ENCODE peak calls at places on chromosomes 4 and X, in ten cellular contexts. One of them, this sample, is unnamed.

GRCh38 chrX:136789856-136790255 is 9.1 kb upstream of the ARHGEF6 start:
- DNase-seq in stomach: no peak
- DNase-seq in LNCaP clone FGC: no peak
- DNase-seq in CD8-positive, alpha-beta T cell: no peak
- DNase-seq in Peyer's patch: no peak
- DNase-seq in astrocyte of the spinal cord: no peak
- DNase-seq in HL-60: no peak
- DNase-seq in kidney epithelial cell: no peak
- DNase-seq in DND-41: no peak
- DNase-seq in body of pancreas: no peak
- DNase-seq in this sample: no peak

GRCh38 chr4:165184220-165184619 is 23.1 kb upstream of the KLHL2 start:
- DNase-seq in stomach: no peak
- DNase-seq in LNCaP clone FGC: no peak
- DNase-seq in CD8-positive, alpha-beta T cell: no peak
- DNase-seq in Peyer's patch: no peak
- DNase-seq in astrocyte of the spinal cord: no peak
- DNase-seq in HL-60: no peak
- DNase-seq in kidney epithelial cell: no peak
- DNase-seq in DND-41: no peak
- DNase-seq in body of pancreas: no peak
- DNase-seq in this sample: no peak

GRCh38 chr4:1001561-1002130 is 8.4 kb upstream of the SLC26A1 start:
- DNase-seq in stomach: no peak
- DNase-seq in LNCaP clone FGC: no peak
- DNase-seq in CD8-positive, alpha-beta T cell: no peak
- DNase-seq in Peyer's patch: no peak
- DNase-seq in astrocyte of the spinal cord: no peak
- DNase-seq in HL-60: no peak
- DNase-seq in kidney epithelial cell: no peak
- DNase-seq in DND-41: no peak
- DNase-seq in body of pancreas: no peak
- DNase-seq in this sample: no peak

GRCh38 chrX:1134976-1135375 is 77.5 kb downstream of the CRLF2 start:
- DNase-seq in stomach: no peak
- DNase-seq in LNCaP clone FGC: no peak
- DNase-seq in CD8-positive, alpha-beta T cell: no peak
- DNase-seq in Peyer's patch: no peak
- DNase-seq in astrocyte of the spinal cord: no peak
- DNase-seq in HL-60: no peak
- DNase-seq in kidney epithelial cell: no peak
- DNase-seq in DND-41: no peak
- DNase-seq in body of pancreas: no peak
- DNase-seq in this sample: no peak

GRCh38 chrX:20267924-20268701 is 1.4 kb upstream of the RPS6KA3 start:
- DNase-seq in stomach: peak; percentile 59
- DNase-seq in LNCaP clone FGC: no peak
- DNase-seq in CD8-positive, alpha-beta T cell: peak; percentile 54
- DNase-seq in Peyer's patch: peak; percentile 64
- DNase-seq in astrocyte of the spinal cord: peak; percentile 25
- DNase-seq in HL-60: no peak
- DNase-seq in kidney epithelial cell: no peak
- DNase-seq in DND-41: peak; percentile 4
- DNase-seq in body of pancreas: peak; percentile 70
- DNase-seq in this sample: no peak

GRCh38 chr4:88017516-88018302 is 10.3 kb downstream of the PKD2 start:
- DNase-seq in stomach: no peak
- DNase-seq in LNCaP clone FGC: no peak
- DNase-seq in CD8-positive, alpha-beta T cell: no peak
- DNase-seq in Peyer's patch: no peak
- DNase-seq in astrocyte of the spinal cord: peak; percentile 93
- DNase-seq in HL-60: no peak
- DNase-seq in kidney epithelial cell: peak; percentile 83
- DNase-seq in DND-41: no peak
- DNase-seq in body of pancreas: no peak
- DNase-seq in this sample: peak; percentile 88

GRCh38 chr4:95732061-95732460 is 107.8 kb upstream of the PDHA2 start:
- DNase-seq in stomach: no peak
- DNase-seq in LNCaP clone FGC: no peak
- DNase-seq in CD8-positive, alpha-beta T cell: no peak
- DNase-seq in Peyer's patch: no peak
- DNase-seq in astrocyte of the spinal cord: peak; percentile 55
- DNase-seq in HL-60: no peak
- DNase-seq in kidney epithelial cell: peak; percentile 92
- DNase-seq in DND-41: no peak
- DNase-seq in body of pancreas: no peak
- DNase-seq in this sample: no peak

GRCh38 chrX:69546417-69546816 is 42.3 kb downstream of the NALF2 start:
- DNase-seq in stomach: no peak
- DNase-seq in LNCaP clone FGC: no peak
- DNase-seq in CD8-positive, alpha-beta T cell: no peak
- DNase-seq in Peyer's patch: no peak
- DNase-seq in astrocyte of the spinal cord: no peak
- DNase-seq in HL-60: no peak
- DNase-seq in kidney epithelial cell: no peak
- DNase-seq in DND-41: no peak
- DNase-seq in body of pancreas: peak; percentile 49
- DNase-seq in this sample: no peak

GRCh38 chr4:185577592-185577940 is 42.3 kb upstream of the PDLIM3 start:
- DNase-seq in stomach: no peak
- DNase-seq in LNCaP clone FGC: no peak
- DNase-seq in CD8-positive, alpha-beta T cell: no peak
- DNase-seq in Peyer's patch: no peak
- DNase-seq in astrocyte of the spinal cord: no peak
- DNase-seq in HL-60: no peak
- DNase-seq in kidney epithelial cell: no peak
- DNase-seq in DND-41: no peak
- DNase-seq in body of pancreas: no peak
- DNase-seq in this sample: no peak

GRCh38 chr4:13268165-13268564 is 216.0 kb downstream of the RAB28 start:
- DNase-seq in stomach: no peak
- DNase-seq in LNCaP clone FGC: no peak
- DNase-seq in CD8-positive, alpha-beta T cell: no peak
- DNase-seq in Peyer's patch: no peak
- DNase-seq in astrocyte of the spinal cord: no peak
- DNase-seq in HL-60: no peak
- DNase-seq in kidney epithelial cell: no peak
- DNase-seq in DND-41: no peak
- DNase-seq in body of pancreas: no peak
- DNase-seq in this sample: no peak

GRCh38 chr4:108926058-108926457 is 163.2 kb upstream of the ETNPPL start:
- DNase-seq in stomach: no peak
- DNase-seq in LNCaP clone FGC: no peak
- DNase-seq in CD8-positive, alpha-beta T cell: no peak
- DNase-seq in Peyer's patch: no peak
- DNase-seq in astrocyte of the spinal cord: no peak
- DNase-seq in HL-60: no peak
- DNase-seq in kidney epithelial cell: no peak
- DNase-seq in DND-41: no peak
- DNase-seq in body of pancreas: no peak
- DNase-seq in this sample: no peak

GRCh38 chr4:69957209-69957608 is 8.3 kb downstream of the CSN2 start:
- DNase-seq in stomach: no peak
- DNase-seq in LNCaP clone FGC: no peak
- DNase-seq in CD8-positive, alpha-beta T cell: no peak
- DNase-seq in Peyer's patch: no peak
- DNase-seq in astrocyte of the spinal cord: no peak
- DNase-seq in HL-60: no peak
- DNase-seq in kidney epithelial cell: no peak
- DNase-seq in DND-41: no peak
- DNase-seq in body of pancreas: no peak
- DNase-seq in this sample: no peak

GRCh38 chrX:41449615-41450014 is 2.5 kb downstream of the NYX start:
- DNase-seq in stomach: no peak
- DNase-seq in LNCaP clone FGC: no peak
- DNase-seq in CD8-positive, alpha-beta T cell: no peak
- DNase-seq in Peyer's patch: no peak
- DNase-seq in astrocyte of the spinal cord: peak; percentile 16
- DNase-seq in HL-60: peak; percentile 46
- DNase-seq in kidney epithelial cell: peak; percentile 9
- DNase-seq in DND-41: no peak
- DNase-seq in body of pancreas: no peak
- DNase-seq in this sample: no peak

GRCh38 chr4:139665690-139666529 is at the start of gene MGST2:
- DNase-seq in stomach: peak; percentile 86
- DNase-seq in LNCaP clone FGC: peak; percentile 66
- DNase-seq in CD8-positive, alpha-beta T cell: peak; percentile 58
- DNase-seq in Peyer's patch: peak; percentile 93
- DNase-seq in astrocyte of the spinal cord: peak; percentile 63
- DNase-seq in HL-60: peak; percentile 84
- DNase-seq in kidney epithelial cell: peak; percentile 41
- DNase-seq in DND-41: peak; percentile 59
- DNase-seq in body of pancreas: peak; percentile 84
- DNase-seq in this sample: no peak

GRCh38 chrX:100643943-100644587 is at the start of gene SRPX2:
- DNase-seq in stomach: no peak
- DNase-seq in LNCaP clone FGC: no peak
- DNase-seq in CD8-positive, alpha-beta T cell: no peak
- DNase-seq in Peyer's patch: peak; percentile 64
- DNase-seq in astrocyte of the spinal cord: peak; percentile 89
- DNase-seq in HL-60: no peak
- DNase-seq in kidney epithelial cell: peak; percentile 62
- DNase-seq in DND-41: no peak
- DNase-seq in body of pancreas: peak; percentile 17
- DNase-seq in this sample: peak; percentile 73

DNA sequence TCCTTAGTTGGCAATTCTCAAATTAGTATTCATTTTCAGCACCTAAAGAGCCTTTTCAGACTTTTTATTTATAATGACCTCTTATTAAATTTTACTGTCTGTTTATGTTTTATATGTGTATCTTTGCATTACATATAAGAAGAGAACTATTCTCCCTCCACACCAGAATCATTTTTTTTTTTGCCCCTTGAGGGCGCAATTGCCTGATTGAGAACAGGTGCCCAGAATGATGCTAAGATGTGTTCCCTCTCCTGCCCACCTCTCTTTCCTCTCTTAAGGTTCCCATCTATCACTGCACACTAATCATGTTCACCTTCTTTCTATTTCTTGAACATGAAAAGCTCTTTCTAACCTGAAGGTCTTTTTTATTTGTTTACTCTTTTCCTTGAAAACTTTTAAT is 44.2 kb upstream of the ADAM29 start:
- DNase-seq in stomach: no peak
- DNase-seq in LNCaP clone FGC: no peak
- DNase-seq in CD8-positive, alpha-beta T cell: no peak
- DNase-seq in Peyer's patch: no peak
- DNase-seq in astrocyte of the spinal cord: peak; percentile 20
- DNase-seq in HL-60: no peak
- DNase-seq in kidney epithelial cell: no peak
- DNase-seq in DND-41: peak; percentile 32
- DNase-seq in body of pancreas: no peak
- DNase-seq in this sample: no peak
- TF ChIP-seq CTCF in stomach: no peak
- TF ChIP-seq CTCF in LNCaP clone FGC: peak; percentile 23
- TF ChIP-seq CTCF in CD8-positive, alpha-beta T cell: no peak
- TF ChIP-seq CTCF in Peyer's patch: peak; percentile 23
- TF ChIP-seq CTCF in astrocyte of the spinal cord: peak; percentile 27
- TF ChIP-seq CTCF in HL-60: no peak
- TF ChIP-seq CTCF in kidney epithelial cell: peak; percentile 20
- TF ChIP-seq CTCF in DND-41: no peak
- TF ChIP-seq CTCF in body of pancreas: no peak
- TF ChIP-seq CTCF in this sample: no peak

GRCh38 chrX:108437354-108437753 is 868 bp downstream of the COL4A6 start:
- DNase-seq in stomach: no peak
- DNase-seq in LNCaP clone FGC: no peak
- DNase-seq in CD8-positive, alpha-beta T cell: no peak
- DNase-seq in Peyer's patch: no peak
- DNase-seq in astrocyte of the spinal cord: no peak
- DNase-seq in HL-60: no peak
- DNase-seq in kidney epithelial cell: no peak
- DNase-seq in DND-41: no peak
- DNase-seq in body of pancreas: no peak
- DNase-seq in this sample: no peak

GRCh38 chrX:108443065-108443464 is 3.4 kb downstream of the COL4A5 start:
- DNase-seq in stomach: no peak
- DNase-seq in LNCaP clone FGC: no peak
- DNase-seq in CD8-positive, alpha-beta T cell: no peak
- DNase-seq in Peyer's patch: no peak
- DNase-seq in astrocyte of the spinal cord: no peak
- DNase-seq in HL-60: no peak
- DNase-seq in kidney epithelial cell: no peak
- DNase-seq in DND-41: no peak
- DNase-seq in body of pancreas: no peak
- DNase-seq in this sample: no peak

GRCh38 chrX:108439961-108440696 is 491 bp downstream of the COL4A5 start:
- DNase-seq in stomach: no peak
- DNase-seq in LNCaP clone FGC: no peak
- DNase-seq in CD8-positive, alpha-beta T cell: no peak
- DNase-seq in Peyer's patch: no peak
- DNase-seq in astrocyte of the spinal cord: no peak
- DNase-seq in HL-60: no peak
- DNase-seq in kidney epithelial cell: no peak
- DNase-seq in DND-41: no peak
- DNase-seq in body of pancreas: peak; percentile 19
- DNase-seq in this sample: no peak

GRCh38 chrX:108437789-108438623 is at the start of gene COL4A6:
- DNase-seq in stomach: no peak
- DNase-seq in LNCaP clone FGC: no peak
- DNase-seq in CD8-positive, alpha-beta T cell: no peak
- DNase-seq in Peyer's patch: no peak
- DNase-seq in astrocyte of the spinal cord: no peak
- DNase-seq in HL-60: no peak
- DNase-seq in kidney epithelial cell: no peak
- DNase-seq in DND-41: no peak
- DNase-seq in body of pancreas: peak; percentile 20
- DNase-seq in this sample: no peak

GRCh38 chrX:108439434-108439883 is at the start of gene COL4A5:
- DNase-seq in stomach: peak; percentile 49
- DNase-seq in LNCaP clone FGC: peak; percentile 81
- DNase-seq in CD8-positive, alpha-beta T cell: no peak
- DNase-seq in Peyer's patch: no peak
- DNase-seq in astrocyte of the spinal cord: peak; percentile 90
- DNase-seq in HL-60: no peak
- DNase-seq in kidney epithelial cell: peak; percentile 43
- DNase-seq in DND-41: no peak
- DNase-seq in body of pancreas: peak; percentile 59
- DNase-seq in this sample: peak; percentile 36
- H3K4me3 ChIP-seq in stomach: peak within 1 kb of the TSS; percentile 57
- H3K4me3 ChIP-seq in LNCaP clone FGC: peak within 1 kb of the TSS; percentile 69
- H3K4me3 ChIP-seq in CD8-positive, alpha-beta T cell: no peak within 1 kb of the TSS
- H3K4me3 ChIP-seq in Peyer's patch: peak within 1 kb of the TSS; percentile 20
- H3K4me3 ChIP-seq in astrocyte of the spinal cord: peak within 1 kb of the TSS; percentile 53
- H3K4me3 ChIP-seq in HL-60: peak within 1 kb of the TSS; percentile 26
- H3K4me3 ChIP-seq in kidney epithelial cell: peak within 1 kb of the TSS; percentile 60
- H3K4me3 ChIP-seq in DND-41: no peak within 1 kb of the TSS
- H3K4me3 ChIP-seq in body of pancreas: no peak within 1 kb of the TSS
- H3K4me3 ChIP-seq in this sample: peak within 1 kb of the TSS; percentile 60

GRCh38 chrX:75623535-75623934 is 100.7 kb upstream of the ZDHHC15 start:
- DNase-seq in stomach: no peak
- DNase-seq in LNCaP clone FGC: no peak
- DNase-seq in CD8-positive, alpha-beta T cell: no peak
- DNase-seq in Peyer's patch: no peak
- DNase-seq in astrocyte of the spinal cord: no peak
- DNase-seq in HL-60: no peak
- DNase-seq in kidney epithelial cell: no peak
- DNase-seq in DND-41: peak; percentile 15
- DNase-seq in body of pancreas: no peak
- DNase-seq in this sample: no peak
- TF ChIP-seq CTCF in stomach: no peak
- TF ChIP-seq CTCF in LNCaP clone FGC: no peak
- TF ChIP-seq CTCF in CD8-positive, alpha-beta T cell: no peak
- TF ChIP-seq CTCF in Peyer's patch: no peak
- TF ChIP-seq CTCF in astrocyte of the spinal cord: peak; percentile 6
- TF ChIP-seq CTCF in HL-60: no peak
- TF ChIP-seq CTCF in kidney epithelial cell: no peak
- TF ChIP-seq CTCF in DND-41: peak; percentile 57
- TF ChIP-seq CTCF in body of pancreas: no peak
- TF ChIP-seq CTCF in this sample: no peak

GRCh38 chr4:154332681-154333421 is 158.7 kb downstream of the DCHS2 start:
- DNase-seq in stomach: no peak
- DNase-seq in LNCaP clone FGC: no peak
- DNase-seq in CD8-positive, alpha-beta T cell: peak; percentile 65
- DNase-seq in Peyer's patch: peak; percentile 74
- DNase-seq in astrocyte of the spinal cord: no peak
- DNase-seq in HL-60: peak; percentile 16
- DNase-seq in kidney epithelial cell: no peak
- DNase-seq in DND-41: peak; percentile 27
- DNase-seq in body of pancreas: peak; percentile 31
- DNase-seq in this sample: no peak
- H3K4me3 ChIP-seq in stomach: peak overlapping the region; percentile 32
- H3K4me3 ChIP-seq in LNCaP clone FGC: no peak overlapping the region
- H3K4me3 ChIP-seq in CD8-positive, alpha-beta T cell: peak overlapping the region; percentile 53
- H3K4me3 ChIP-seq in Peyer's patch: peak overlapping the region; percentile 34
- H3K4me3 ChIP-seq in astrocyte of the spinal cord: peak overlapping the region; percentile 20
- H3K4me3 ChIP-seq in HL-60: peak overlapping the region; percentile 32
- H3K4me3 ChIP-seq in kidney epithelial cell: peak overlapping the region; percentile 1
- H3K4me3 ChIP-seq in DND-41: no peak overlapping the region
- H3K4me3 ChIP-seq in body of pancreas: no peak overlapping the region
- H3K4me3 ChIP-seq in this sample: no peak overlapping the region